ENCODE peak calls at places on chromosome 14, in seven cellular contexts. Y, W, T, V, Q, A and R are unnamed samples.

GRCh38 chr14:78982551-78982950 is 812.4 kb downstream of the NRXN3 start:
- DNase-seq in Y (no peak), W (no peak), T (no peak), V (no peak), Q (peak), A (no peak), R (no peak)

GRCh38 chr14:61593330-61593729 is 102.0 kb upstream of the HIF1A start:
- DNase-seq in Y (no peak), W (no peak), T (no peak), V (no peak), Q (no peak), A (no peak), R (no peak)

GRCh38 chr14:23727566-23728335 is 91.6 kb downstream of the DHRS2 start:
- DNase-seq in Y (no peak), W (peak), T (peak), V (peak), Q (peak), A (peak), R (peak)

GRCh38 chr14:51086044-51086443 is 8.9 kb downstream of the TRIM9 start:
- DNase-seq in Y (no peak), W (no peak), T (no peak), V (no peak), Q (no peak), A (no peak), R (no peak)

GRCh38 chr14:100080206-100080605 is 15.0 kb downstream of the EVL start:
- DNase-seq in Y (no peak), W (no peak), T (no peak), V (no peak), Q (no peak), A (no peak), R (no peak)

GRCh38 chr14:77582511-77582910 is 33.9 kb downstream of the SPTLC2 start:
- DNase-seq in Y (no peak), W (no peak), T (no peak), V (no peak), Q (no peak), A (no peak), R (no peak)

GRCh38 chr14:51776102-51776894 is 84.1 kb upstream of the GNG2 start:
- DNase-seq in Y (peak), W (peak), T (peak), V (peak), Q (peak), A (peak), R (peak)

GRCh38 chr14:74616507-74616906 is 4.5 kb upstream of the LTBP2 start:
- DNase-seq in Y (no peak), W (peak), T (peak), V (peak), Q (peak), A (no peak), R (no peak)

GRCh38 chr14:71212683-71213107 is 305.4 kb downstream of the PCNX1 start:
- DNase-seq in Y (no peak), W (no peak), T (peak), V (no peak), Q (no peak), A (no peak), R (no peak)

GRCh38 chr14:62436256-62436655 is 609.0 kb downstream of the KCNH5 start:
- DNase-seq in Y (no peak), W (no peak), T (peak), V (no peak), Q (no peak), A (no peak), R (no peak)

GRCh38 chr14:74592476-74593191 is 19.4 kb downstream of the LTBP2 start:
- DNase-seq in Y (no peak), W (no peak), T (no peak), V (no peak), Q (no peak), A (no peak), R (no peak)

GRCh38 chr14:71651228-71651627 is 281.0 kb upstream of the RGS6 start:
- DNase-seq in Y (no peak), W (no peak), T (peak), V (peak), Q (peak), A (no peak), R (no peak)

GRCh38 chr14:50064993-50065392 is 51.4 kb downstream of the VCPKMT start:
- DNase-seq in Y (no peak), W (no peak), T (peak), V (no peak), Q (peak), A (no peak), R (peak)

GRCh38 chr14:104800600-104801283 is at the start of gene ZBTB42:
- DNase-seq in Y (peak), W (no peak), T (peak), V (no peak), Q (no peak), A (peak), R (peak)

GRCh38 chr14:51576899-51577298 is 74.8 kb upstream of the FRMD6 start:
- DNase-seq in Y (no peak), W (no peak), T (peak), V (no peak), Q (peak), A (no peak), R (no peak)

GRCh38 chr14:50783542-50783941 is 47.4 kb downstream of the NIN start:
- DNase-seq in Y (no peak), W (no peak), T (no peak), V (no peak), Q (no peak), A (no peak), R (no peak)

GRCh38 chr14:63200035-63200740 is 4.1 kb upstream of the RHOJ start:
- DNase-seq in Y (peak), W (no peak), T (peak), V (no peak), Q (peak), A (no peak), R (no peak)

GRCh38 chr14:100640481-100641273 is 53.5 kb upstream of the BEGAIN start:
- DNase-seq in Y (no peak), W (no peak), T (no peak), V (no peak), Q (no peak), A (no peak), R (peak)

GRCh38 chr14:68749487-68750475 is 43.1 kb downstream of the ZFP36L1 start:
- DNase-seq in Y (no peak), W (no peak), T (peak), V (no peak), Q (peak), A (no peak), R (no peak)

GRCh38 chr14:76419399-76419798 is 43.5 kb downstream of the ESRRB start:
- DNase-seq in Y (no peak), W (no peak), T (no peak), V (no peak), Q (no peak), A (no peak), R (no peak)

GRCh38 chr14:77980475-77981321 is 180.8 kb downstream of the ADCK1 start:
- DNase-seq in Y (peak), W (no peak), T (peak), V (no peak), Q (no peak), A (peak), R (no peak)

GRCh38 chr14:49923881-49924280 is 31.0 kb downstream of the ARF6 start:
- DNase-seq in Y (no peak), W (no peak), T (no peak), V (no peak), Q (no peak), A (no peak), R (no peak)

GRCh38 chr14:30620178-30620577 is 1.9 kb upstream of the SCFD1 start:
- DNase-seq in Y (no peak), W (no peak), T (peak), V (no peak), Q (peak), A (no peak), R (peak)

GRCh38 chr14:98984719-98985041 is 287.3 kb downstream of the BCL11B start:
- DNase-seq in Y (no peak), W (no peak), T (no peak), V (no peak), Q (no peak), A (no peak), R (no peak)

GRCh38 chr14:53265025-53265424 is 111.9 kb upstream of the DDHD1 start:
- DNase-seq in Y (no peak), W (no peak), T (peak), V (no peak), Q (no peak), A (peak), R (no peak)

GRCh38 chr14:70289138-70289537 is 70.3 kb downstream of the COX16 start:
- DNase-seq in Y (no peak), W (no peak), T (no peak), V (no peak), Q (no peak), A (no peak), R (peak)

GRCh38 chr14:90778468-90779255 is 37.6 kb downstream of the TTC7B start:
- DNase-seq in Y (no peak), W (no peak), T (no peak), V (no peak), Q (no peak), A (no peak), R (no peak)

GRCh38 chr14:106276326-106277267 is 750.2 kb downstream of the TMEM121 start:
- DNase-seq in Y (no peak), W (no peak), T (no peak), V (no peak), Q (no peak), A (no peak), R (no peak)

GRCh38 chr14:101889898-101890297 is 74.5 kb upstream of the DYNC1H1 start:
- DNase-seq in Y (no peak), W (no peak), T (no peak), V (no peak), Q (peak), A (no peak), R (no peak)
- TF ChIP-seq CTCF in Y (no peak), W (no peak), T (no peak), V (no peak), Q (peak), A (no peak), R (no peak)

GRCh38 chr14:64937821-64938193 is 4.7 kb downstream of the GPX2 start:
- DNase-seq in Y (no peak), W (peak), T (no peak), V (no peak), Q (peak), A (no peak), R (no peak)
- TF ChIP-seq CTCF in Y (peak), W (peak), T (no peak), V (peak), Q (peak), A (peak), R (no peak)

GRCh38 chr14:81246561-81247270 is 26.0 kb upstream of the GTF2A1 start:
- DNase-seq in Y (no peak), W (no peak), T (peak), V (no peak), Q (no peak), A (no peak), R (no peak)

GRCh38 chr14:81256289-81256960 is 35.7 kb upstream of the GTF2A1 start:
- DNase-seq in Y (no peak), W (no peak), T (no peak), V (no peak), Q (no peak), A (no peak), R (no peak)

GRCh38 chr14:81247271-81247766 is 26.6 kb upstream of the GTF2A1 start:
- DNase-seq in Y (no peak), W (no peak), T (no peak), V (no peak), Q (no peak), A (no peak), R (no peak)

DNA sequence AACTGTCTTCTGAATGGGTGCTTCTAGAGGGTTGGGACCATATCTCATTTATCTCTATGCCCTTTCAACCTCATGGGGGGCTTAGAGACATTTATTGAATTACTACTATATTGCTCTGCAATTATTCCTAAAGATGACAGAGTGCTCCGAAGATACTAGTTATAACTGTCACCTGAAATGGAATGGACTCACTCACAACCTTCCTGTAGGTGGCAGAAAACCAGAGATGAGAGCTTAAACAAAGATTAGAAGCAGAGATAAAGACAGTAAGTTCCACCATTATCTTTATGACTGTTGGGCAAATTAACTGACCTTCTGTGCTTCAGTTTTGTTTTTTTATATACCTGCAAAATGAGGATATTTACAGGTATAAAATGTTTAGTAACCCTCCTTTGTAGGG is 31.5 kb upstream of the GTF2A1 start:
- DNase-seq in Y (no peak), W (no peak), T (no peak), V (no peak), Q (no peak), A (peak), R (no peak)
- TF ChIP-seq CTCF in Y (no peak), W (no peak), T (no peak), V (no peak), Q (no peak), A (peak), R (no peak)

GRCh38 chr14:92645841-92646478 is 102.5 kb downstream of the LGMN start:
- DNase-seq in Y (no peak), W (no peak), T (no peak), V (no peak), Q (peak), A (no peak), R (no peak)
- TF ChIP-seq CTCF in Y (no peak), W (no peak), T (no peak), V (no peak), Q (no peak), A (no peak), R (no peak)